ENCODE peak calls at places on chromosomes 16 and 17, in ten cellular contexts. One of them, this sample, is unnamed.

GRCh38 chr17:34110315-34110714 is 144.8 kb upstream of the CCL2 start:
- DNase-seq in fibroblast of lung: no peak
- DNase-seq in body of pancreas: peak
- DNase-seq in lower lobe of right lung: no peak
- DNase-seq in glutamatergic neuron: peak
- DNase-seq in RWPE1: no peak
- DNase-seq in dorsolateral prefrontal cortex: no peak
- DNase-seq in astrocyte of the spinal cord: no peak
- DNase-seq in WTC11: no peak
- DNase-seq in CD8-positive, alpha-beta T cell: no peak
- DNase-seq in this sample: no peak

GRCh38 chr17:65888649-65889048 is 303.3 kb downstream of the CEP112 start:
- DNase-seq in RWPE1: no peak
- DNase-seq in fibroblast of lung: no peak
- DNase-seq in CD8-positive, alpha-beta T cell: no peak
- DNase-seq in astrocyte of the spinal cord: peak
- DNase-seq in lower lobe of right lung: no peak
- DNase-seq in dorsolateral prefrontal cortex: no peak
- DNase-seq in WTC11: no peak
- DNase-seq in glutamatergic neuron: no peak
- DNase-seq in body of pancreas: no peak
- DNase-seq in this sample: peak

GRCh38 chr16:25135239-25135878 is 23.8 kb downstream of the LCMT1 start:
- DNase-seq in glutamatergic neuron: no peak
- DNase-seq in CD8-positive, alpha-beta T cell: no peak
- DNase-seq in WTC11: no peak
- DNase-seq in fibroblast of lung: peak
- DNase-seq in dorsolateral prefrontal cortex: peak
- DNase-seq in body of pancreas: no peak
- DNase-seq in lower lobe of right lung: no peak
- DNase-seq in astrocyte of the spinal cord: peak
- DNase-seq in RWPE1: peak
- DNase-seq in this sample: no peak

GRCh38 chr16:78091419-78091818 is 8.0 kb upstream of the WWOX start:
- DNase-seq in RWPE1: no peak
- DNase-seq in astrocyte of the spinal cord: no peak
- DNase-seq in fibroblast of lung: no peak
- DNase-seq in body of pancreas: no peak
- DNase-seq in WTC11: no peak
- DNase-seq in dorsolateral prefrontal cortex: no peak
- DNase-seq in glutamatergic neuron: no peak
- DNase-seq in lower lobe of right lung: no peak
- DNase-seq in CD8-positive, alpha-beta T cell: no peak
- DNase-seq in this sample: no peak

GRCh38 chr16:471353-472198 is 46.1 kb downstream of the RAB11FIP3 start:
- DNase-seq in lower lobe of right lung: no peak
- DNase-seq in CD8-positive, alpha-beta T cell: no peak
- DNase-seq in astrocyte of the spinal cord: peak
- DNase-seq in RWPE1: peak
- DNase-seq in body of pancreas: no peak
- DNase-seq in dorsolateral prefrontal cortex: peak
- DNase-seq in fibroblast of lung: peak
- DNase-seq in glutamatergic neuron: no peak
- DNase-seq in WTC11: peak
- DNase-seq in this sample: no peak

GRCh38 chr17:31397256-31397939 is 5.9 kb downstream of the RAB11FIP4 start:
- DNase-seq in RWPE1: no peak
- DNase-seq in WTC11: no peak
- DNase-seq in glutamatergic neuron: no peak
- DNase-seq in lower lobe of right lung: no peak
- DNase-seq in fibroblast of lung: no peak
- DNase-seq in body of pancreas: no peak
- DNase-seq in dorsolateral prefrontal cortex: no peak
- DNase-seq in CD8-positive, alpha-beta T cell: no peak
- DNase-seq in astrocyte of the spinal cord: no peak
- DNase-seq in this sample: no peak

GRCh38 chr17:36665417-36665816 is 64.0 kb downstream of the MRM1 start:
- DNase-seq in astrocyte of the spinal cord: no peak
- DNase-seq in WTC11: no peak
- DNase-seq in fibroblast of lung: no peak
- DNase-seq in glutamatergic neuron: no peak
- DNase-seq in lower lobe of right lung: no peak
- DNase-seq in CD8-positive, alpha-beta T cell: no peak
- DNase-seq in dorsolateral prefrontal cortex: no peak
- DNase-seq in body of pancreas: no peak
- DNase-seq in RWPE1: peak
- DNase-seq in this sample: no peak

GRCh38 chr17:36463916-36464764 is 22.3 kb upstream of the ZNHIT3 start:
- DNase-seq in fibroblast of lung: peak
- DNase-seq in RWPE1: peak
- DNase-seq in astrocyte of the spinal cord: peak
- DNase-seq in body of pancreas: peak
- DNase-seq in dorsolateral prefrontal cortex: peak
- DNase-seq in CD8-positive, alpha-beta T cell: no peak
- DNase-seq in WTC11: peak
- DNase-seq in lower lobe of right lung: no peak
- DNase-seq in glutamatergic neuron: peak
- DNase-seq in this sample: no peak

GRCh38 chr17:6394055-6394454 is 40.9 kb downstream of the AIPL1 start:
- DNase-seq in RWPE1: no peak
- DNase-seq in lower lobe of right lung: no peak
- DNase-seq in fibroblast of lung: no peak
- DNase-seq in astrocyte of the spinal cord: no peak
- DNase-seq in WTC11: no peak
- DNase-seq in body of pancreas: no peak
- DNase-seq in glutamatergic neuron: no peak
- DNase-seq in dorsolateral prefrontal cortex: no peak
- DNase-seq in CD8-positive, alpha-beta T cell: no peak
- DNase-seq in this sample: no peak

GRCh38 chr17:65051922-65052321 is 4.6 kb downstream of the GNA13 start:
- DNase-seq in glutamatergic neuron: no peak
- DNase-seq in body of pancreas: no peak
- DNase-seq in lower lobe of right lung: no peak
- DNase-seq in WTC11: no peak
- DNase-seq in dorsolateral prefrontal cortex: no peak
- DNase-seq in CD8-positive, alpha-beta T cell: no peak
- DNase-seq in fibroblast of lung: no peak
- DNase-seq in astrocyte of the spinal cord: no peak
- DNase-seq in RWPE1: no peak
- DNase-seq in this sample: no peak

GRCh38 chr16:17271687-17272086 is 199.1 kb downstream of the XYLT1 start:
- DNase-seq in lower lobe of right lung: no peak
- DNase-seq in fibroblast of lung: peak
- DNase-seq in WTC11: no peak
- DNase-seq in glutamatergic neuron: no peak
- DNase-seq in body of pancreas: peak
- DNase-seq in CD8-positive, alpha-beta T cell: no peak
- DNase-seq in astrocyte of the spinal cord: peak
- DNase-seq in dorsolateral prefrontal cortex: peak
- DNase-seq in RWPE1: no peak
- DNase-seq in this sample: no peak

GRCh38 chr16:24102120-24102740 is 153.9 kb upstream of the CACNG3 start:
- DNase-seq in astrocyte of the spinal cord: no peak
- DNase-seq in RWPE1: no peak
- DNase-seq in body of pancreas: no peak
- DNase-seq in dorsolateral prefrontal cortex: peak
- DNase-seq in CD8-positive, alpha-beta T cell: no peak
- DNase-seq in fibroblast of lung: no peak
- DNase-seq in WTC11: peak
- DNase-seq in glutamatergic neuron: peak
- DNase-seq in lower lobe of right lung: no peak
- DNase-seq in this sample: no peak

GRCh38 chr17:39264119-39264518 is 38.4 kb upstream of the STAC2 start:
- DNase-seq in body of pancreas: no peak
- DNase-seq in RWPE1: no peak
- DNase-seq in lower lobe of right lung: no peak
- DNase-seq in CD8-positive, alpha-beta T cell: no peak
- DNase-seq in WTC11: no peak
- DNase-seq in fibroblast of lung: no peak
- DNase-seq in dorsolateral prefrontal cortex: no peak
- DNase-seq in glutamatergic neuron: no peak
- DNase-seq in astrocyte of the spinal cord: no peak
- DNase-seq in this sample: no peak

GRCh38 chr17:18981642-18982424 is 22.7 kb downstream of the FAM83G start:
- DNase-seq in RWPE1: no peak
- DNase-seq in WTC11: no peak
- DNase-seq in astrocyte of the spinal cord: peak
- DNase-seq in glutamatergic neuron: no peak
- DNase-seq in dorsolateral prefrontal cortex: no peak
- DNase-seq in body of pancreas: peak
- DNase-seq in CD8-positive, alpha-beta T cell: no peak
- DNase-seq in fibroblast of lung: peak
- DNase-seq in lower lobe of right lung: no peak
- DNase-seq in this sample: peak

GRCh38 chr17:80920406-80920805 is 71.2 kb upstream of the CHMP6 start:
- DNase-seq in lower lobe of right lung: no peak
- DNase-seq in WTC11: no peak
- DNase-seq in astrocyte of the spinal cord: peak
- DNase-seq in CD8-positive, alpha-beta T cell: no peak
- DNase-seq in body of pancreas: peak
- DNase-seq in dorsolateral prefrontal cortex: peak
- DNase-seq in RWPE1: no peak
- DNase-seq in glutamatergic neuron: no peak
- DNase-seq in fibroblast of lung: peak
- DNase-seq in this sample: no peak

GRCh38 chr16:19923396-19923795 is 38.7 kb upstream of the GPRC5B start:
- DNase-seq in body of pancreas: no peak
- DNase-seq in astrocyte of the spinal cord: no peak
- DNase-seq in glutamatergic neuron: no peak
- DNase-seq in dorsolateral prefrontal cortex: no peak
- DNase-seq in fibroblast of lung: no peak
- DNase-seq in RWPE1: no peak
- DNase-seq in CD8-positive, alpha-beta T cell: no peak
- DNase-seq in WTC11: no peak
- DNase-seq in lower lobe of right lung: no peak
- DNase-seq in this sample: no peak

GRCh38 chr17:27808629-27809028 is 8.3 kb upstream of the NOS2 start:
- DNase-seq in RWPE1: no peak
- DNase-seq in body of pancreas: no peak
- DNase-seq in lower lobe of right lung: no peak
- DNase-seq in CD8-positive, alpha-beta T cell: no peak
- DNase-seq in fibroblast of lung: no peak
- DNase-seq in dorsolateral prefrontal cortex: no peak
- DNase-seq in astrocyte of the spinal cord: no peak
- DNase-seq in glutamatergic neuron: no peak
- DNase-seq in WTC11: no peak
- DNase-seq in this sample: no peak

GRCh38 chr16:9008335-9009260 is 44.9 kb upstream of the USP7 start:
- DNase-seq in fibroblast of lung: peak
- DNase-seq in RWPE1: peak
- DNase-seq in lower lobe of right lung: peak
- DNase-seq in body of pancreas: peak
- DNase-seq in glutamatergic neuron: peak
- DNase-seq in CD8-positive, alpha-beta T cell: peak
- DNase-seq in astrocyte of the spinal cord: peak
- DNase-seq in WTC11: peak
- DNase-seq in dorsolateral prefrontal cortex: peak
- DNase-seq in this sample: no peak
- TF ChIP-seq CTCF in fibroblast of lung: peak
- TF ChIP-seq CTCF in RWPE1: peak
- TF ChIP-seq CTCF in lower lobe of right lung: peak
- TF ChIP-seq CTCF in body of pancreas: peak
- TF ChIP-seq CTCF in glutamatergic neuron: peak
- TF ChIP-seq CTCF in CD8-positive, alpha-beta T cell: peak
- TF ChIP-seq CTCF in astrocyte of the spinal cord: peak
- TF ChIP-seq CTCF in WTC11: peak
- TF ChIP-seq CTCF in dorsolateral prefrontal cortex: peak
- TF ChIP-seq CTCF in this sample: peak

DNA sequence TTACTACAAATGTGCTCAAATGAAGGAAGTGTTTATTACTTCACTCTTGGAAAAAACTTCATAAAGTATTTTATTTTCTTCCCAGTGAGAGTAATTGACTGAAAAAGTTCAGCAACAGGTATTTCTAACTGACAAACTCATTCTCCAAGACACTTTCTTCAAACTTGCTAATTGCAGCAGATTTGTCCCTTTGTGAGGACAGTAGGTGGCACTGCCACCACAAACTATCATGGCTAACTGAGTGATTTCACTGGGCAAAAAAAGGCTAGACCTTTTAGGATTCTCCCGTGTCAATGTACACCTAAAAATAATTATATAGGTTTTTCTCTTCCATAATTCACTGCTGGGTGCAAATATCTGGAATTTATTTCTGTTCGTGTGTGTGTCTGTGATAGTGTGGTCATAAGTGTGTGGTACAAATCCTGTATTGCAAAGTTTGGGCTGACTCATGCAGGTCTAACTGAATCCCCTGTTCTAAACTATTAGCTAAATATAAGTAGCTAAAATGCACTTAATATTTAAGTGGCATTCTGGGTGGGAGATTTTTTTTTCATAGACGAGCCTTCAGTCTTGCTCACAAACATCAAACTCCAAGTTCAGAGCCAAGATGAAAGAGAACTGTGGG is 3.9 kb downstream of the HS3ST3A1 start:
- DNase-seq in glutamatergic neuron: peak
- DNase-seq in dorsolateral prefrontal cortex: peak
- DNase-seq in CD8-positive, alpha-beta T cell: peak
- DNase-seq in lower lobe of right lung: no peak
- DNase-seq in fibroblast of lung: peak
- DNase-seq in astrocyte of the spinal cord: peak
- DNase-seq in WTC11: peak
- DNase-seq in body of pancreas: peak
- DNase-seq in RWPE1: peak
- DNase-seq in this sample: no peak
- TF ChIP-seq CTCF in glutamatergic neuron: peak
- TF ChIP-seq CTCF in dorsolateral prefrontal cortex: peak
- TF ChIP-seq CTCF in CD8-positive, alpha-beta T cell: peak
- TF ChIP-seq CTCF in lower lobe of right lung: peak
- TF ChIP-seq CTCF in fibroblast of lung: peak
- TF ChIP-seq CTCF in astrocyte of the spinal cord: peak
- TF ChIP-seq CTCF in WTC11: peak
- TF ChIP-seq CTCF in body of pancreas: peak
- TF ChIP-seq CTCF in RWPE1: peak
- TF ChIP-seq CTCF in this sample: peak

DNA sequence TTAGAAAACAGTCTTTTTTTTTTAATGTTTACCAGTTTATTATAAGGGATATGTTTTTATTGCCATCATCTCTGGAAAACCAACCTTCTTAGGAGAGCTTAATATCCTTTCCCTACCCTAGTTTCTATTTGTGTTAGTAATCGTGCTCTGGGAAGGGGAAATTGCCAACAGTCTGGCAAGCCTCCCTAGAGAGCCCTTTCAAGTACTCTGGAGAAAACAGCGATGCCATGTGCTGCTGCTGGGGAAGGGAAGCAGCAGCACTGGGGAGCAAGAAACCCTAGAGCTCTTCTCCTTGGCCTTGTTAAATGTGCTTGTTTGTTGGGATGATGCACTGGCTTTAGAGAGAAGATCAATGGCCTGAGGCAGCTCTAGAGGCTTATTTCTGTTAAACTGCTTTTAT is 10.3 kb downstream of the RETREG3 start:
- DNase-seq in lower lobe of right lung: no peak
- DNase-seq in body of pancreas: no peak
- DNase-seq in glutamatergic neuron: peak
- DNase-seq in dorsolateral prefrontal cortex: peak
- DNase-seq in CD8-positive, alpha-beta T cell: no peak
- DNase-seq in WTC11: no peak
- DNase-seq in fibroblast of lung: no peak
- DNase-seq in RWPE1: no peak
- DNase-seq in astrocyte of the spinal cord: no peak
- DNase-seq in this sample: no peak
- TF ChIP-seq CTCF in lower lobe of right lung: no peak
- TF ChIP-seq CTCF in body of pancreas: no peak
- TF ChIP-seq CTCF in glutamatergic neuron: no peak
- TF ChIP-seq CTCF in dorsolateral prefrontal cortex: no peak
- TF ChIP-seq CTCF in CD8-positive, alpha-beta T cell: no peak
- TF ChIP-seq CTCF in WTC11: no peak
- TF ChIP-seq CTCF in fibroblast of lung: no peak
- TF ChIP-seq CTCF in RWPE1: no peak
- TF ChIP-seq CTCF in astrocyte of the spinal cord: no peak
- TF ChIP-seq CTCF in this sample: no peak

GRCh38 chr17:59439261-59439660 is 107.8 kb downstream of the YPEL2 start:
- DNase-seq in glutamatergic neuron: no peak
- DNase-seq in lower lobe of right lung: no peak
- DNase-seq in CD8-positive, alpha-beta T cell: no peak
- DNase-seq in body of pancreas: no peak
- DNase-seq in WTC11: no peak
- DNase-seq in RWPE1: no peak
- DNase-seq in dorsolateral prefrontal cortex: no peak
- DNase-seq in fibroblast of lung: no peak
- DNase-seq in astrocyte of the spinal cord: no peak
- DNase-seq in this sample: no peak
- TF ChIP-seq CTCF in glutamatergic neuron: no peak
- TF ChIP-seq CTCF in lower lobe of right lung: no peak
- TF ChIP-seq CTCF in CD8-positive, alpha-beta T cell: no peak
- TF ChIP-seq CTCF in body of pancreas: no peak
- TF ChIP-seq CTCF in WTC11: no peak
- TF ChIP-seq CTCF in RWPE1: no peak
- TF ChIP-seq CTCF in dorsolateral prefrontal cortex: no peak
- TF ChIP-seq CTCF in fibroblast of lung: no peak
- TF ChIP-seq CTCF in astrocyte of the spinal cord: no peak
- TF ChIP-seq CTCF in this sample: no peak

This sample was measured in AG09309.